ENCODE peak calls at places on chromosomes 11 and 22, in seven cellular contexts. I is Panc1; J is RWPE2; O is upper lobe of left lung; W is A549; H is CD4-positive, alpha-beta T cell; A is CD8-positive, alpha-beta T cell. T is an unnamed sample.

GRCh38 chr22:32590556-32590955 is 115.9 kb downstream of the FBXO7 start:
- ATAC-seq in I (no peak), J (no peak), O (no peak), W (no peak), H (no peak), A (no peak), T (no peak)

GRCh38 chr22:38125731-38126344 is 15.4 kb upstream of the BAIAP2L2 start:
- ATAC-seq in I (no peak), J (no peak), O (no peak), W (no peak), H (no peak), A (no peak), T (no peak)

GRCh38 chr11:96134622-96135021 is 208.4 kb downstream of the MAML2 start:
- ATAC-seq in I (no peak), J (peak; percentile 35), O (peak; percentile 89), W (no peak), H (peak; percentile 63), A (peak; percentile 17), T (no peak)

GRCh38 chr11:64581057-64581523 is 9.9 kb upstream of the SLC22A12 start:
- ATAC-seq in I (no peak), J (no peak), O (no peak), W (no peak), H (no peak), A (no peak), T (no peak)

GRCh38 chr11:111639226-111639925 is 37.1 kb downstream of the SIK2 start:
- ATAC-seq in I (no peak), J (no peak), O (no peak), W (no peak), H (no peak), A (no peak), T (no peak)

GRCh38 chr11:2203440-2204259 is 32.0 kb upstream of the TH start:
- ATAC-seq in I (no peak), J (no peak), O (no peak), W (no peak), H (no peak), A (no peak), T (no peak)

GRCh38 chr11:59088164-59088563 is 2.1 kb downstream of the GLYATL1B start:
- ATAC-seq in I (no peak), J (no peak), O (no peak), W (no peak), H (no peak), A (no peak), T (no peak)

GRCh38 chr11:108818971-108819370 is 154.1 kb downstream of the DDX10 start:
- ATAC-seq in I (no peak), J (no peak), O (no peak), W (no peak), H (no peak), A (no peak), T (no peak)

GRCh38 chr22:38655532-38656255 is 498 bp downstream of the FAM227A start:
- ATAC-seq in I (peak; percentile 49), J (peak; percentile 25), O (no peak), W (no peak), H (no peak), A (no peak), T (peak; percentile 6)

GRCh38 chr11:15605094-15605493 is 490.4 kb downstream of the INSC start:
- ATAC-seq in I (no peak), J (no peak), O (no peak), W (no peak), H (no peak), A (no peak), T (no peak)
- TF ChIP-seq CTCF in I (no peak), J (no peak), O (no peak), W (no peak), H (no peak), A (no peak), T (no peak)

DNA sequence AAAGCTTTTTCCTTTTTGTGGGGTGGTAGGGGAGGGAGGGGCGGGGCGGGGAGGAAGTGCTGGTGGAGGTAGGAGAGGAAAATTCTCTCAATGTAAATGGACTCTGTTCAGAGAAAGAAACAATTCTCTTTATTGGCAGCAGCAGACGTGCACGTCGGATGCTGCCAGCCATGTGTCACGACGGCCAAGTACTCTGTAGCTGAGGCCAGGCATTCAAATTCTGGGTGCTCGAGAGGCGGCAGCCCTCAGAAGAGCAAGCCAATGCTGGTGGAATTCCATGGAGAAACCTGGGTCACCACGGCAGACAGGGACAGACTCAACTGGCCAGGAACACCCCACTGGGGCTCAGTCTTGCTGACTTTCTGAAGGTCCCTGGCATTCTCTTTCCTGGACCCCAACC is 90.8 kb downstream of the ABTB2 start:
- ATAC-seq in I (no peak), J (no peak), O (peak; percentile 35), W (no peak), H (no peak), A (no peak), T (no peak)
- H3K27ac ChIP-seq in I (peak overlapping the region; percentile 81), J (peak overlapping the region; percentile 29), O (no peak overlapping the region), W (peak overlapping the region; percentile 77), H (no peak overlapping the region), A (no peak overlapping the region), T (peak overlapping the region; percentile 62)

GRCh38 chr11:34242037-34242625 is 115.7 kb downstream of the ABTB2 start:
- ATAC-seq in I (peak; percentile 11), J (peak; percentile 44), O (peak; percentile 84), W (peak; percentile 37), H (no peak), A (no peak), T (no peak)

GRCh38 chr11:34240150-34240494 is 117.7 kb downstream of the ABTB2 start:
- ATAC-seq in I (no peak), J (no peak), O (no peak), W (no peak), H (no peak), A (no peak), T (no peak)

GRCh38 chr11:34243620-34244493 is 114.0 kb downstream of the ABTB2 start:
- ATAC-seq in I (peak; percentile 93), J (peak; percentile 97), O (peak; percentile 84), W (peak; percentile 93), H (no peak), A (no peak), T (no peak)

GRCh38 chr11:34249439-34250073 is 108.3 kb downstream of the ABTB2 start:
- ATAC-seq in I (no peak), J (no peak), O (no peak), W (no peak), H (no peak), A (no peak), T (no peak)

GRCh38 chr11:34245043-34245442 is 112.8 kb downstream of the ABTB2 start:
- ATAC-seq in I (no peak), J (no peak), O (no peak), W (no peak), H (no peak), A (no peak), T (no peak)
- TF ChIP-seq CTCF in I (no peak), J (no peak), O (no peak), W (no peak), H (no peak), A (no peak), T (no peak)

DNA sequence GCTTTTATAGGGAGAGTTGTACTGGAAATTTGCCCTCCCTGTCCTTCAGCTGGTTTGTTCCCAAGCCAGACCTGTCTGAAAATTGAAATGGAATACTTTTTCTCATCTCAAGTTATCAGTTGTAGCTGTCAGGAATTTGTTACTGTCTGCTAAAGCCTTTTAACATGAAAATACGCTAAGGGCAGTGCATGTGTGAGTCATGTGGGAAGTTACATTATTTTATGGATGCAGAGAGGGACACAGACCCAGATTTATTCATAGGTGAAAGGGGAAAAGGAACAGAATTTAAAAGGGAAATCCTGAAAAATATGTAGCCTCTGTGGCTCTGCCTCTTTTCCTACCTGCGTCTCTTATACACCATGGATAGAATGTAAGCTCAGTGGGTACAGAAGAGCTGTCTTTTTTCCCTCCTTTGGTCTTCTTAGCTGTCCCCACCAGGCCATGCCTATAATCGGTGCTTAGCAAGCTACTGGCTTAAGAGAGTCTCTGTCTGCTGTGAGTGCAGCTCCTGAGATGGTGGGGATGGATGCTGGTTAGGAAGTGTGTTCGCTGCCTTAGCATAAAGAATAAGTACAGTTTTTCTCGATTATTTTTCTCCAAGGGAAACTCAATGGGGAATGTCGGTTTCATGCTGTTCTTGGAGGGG is 166.8 kb downstream of the TEAD1 start:
- ATAC-seq in I (peak; percentile 68), J (peak; percentile 70), O (no peak), W (peak; percentile 53), H (no peak), A (no peak), T (no peak)
- H3K27ac ChIP-seq in I (peak overlapping the region; percentile 75), J (peak overlapping the region; percentile 82), O (peak overlapping the region; percentile 5), W (peak overlapping the region; percentile 35), H (no peak overlapping the region), A (no peak overlapping the region), T (no peak overlapping the region)

DNA sequence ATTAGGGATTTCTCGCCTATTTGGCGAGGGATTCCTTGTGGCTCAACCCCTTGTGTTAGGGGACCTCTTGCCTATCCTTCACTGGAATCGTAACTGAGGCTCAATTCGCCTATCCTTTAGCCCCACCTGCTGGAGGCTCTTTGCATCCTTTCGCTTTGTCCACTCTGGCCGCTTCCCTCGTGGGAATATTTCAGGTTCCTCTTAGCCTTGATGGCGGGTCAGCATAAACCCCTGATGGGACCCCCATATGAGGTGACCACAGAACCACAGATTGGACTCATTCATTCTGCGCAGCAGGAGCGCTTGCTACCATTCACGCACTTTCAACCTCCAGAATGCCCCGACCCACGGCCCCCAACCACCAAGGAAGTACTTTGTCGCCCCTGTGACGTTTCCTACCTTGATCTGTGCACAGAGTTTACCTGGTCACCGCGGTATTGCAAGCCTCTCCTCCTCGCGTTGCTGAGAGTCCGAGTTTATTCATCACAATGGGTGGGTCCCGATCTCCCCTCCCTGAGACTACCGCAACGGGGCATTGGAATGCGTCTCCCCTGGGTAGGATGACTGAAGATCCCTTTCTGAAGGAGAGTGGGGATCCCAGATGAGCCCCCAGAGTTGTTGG is at the start of gene OR52N2:
- ATAC-seq in I (peak; percentile 98), J (peak; percentile 88), O (peak; percentile 97), W (peak; percentile 98), H (peak; percentile 78), A (peak; percentile 87), T (peak; percentile 79)
- TF ChIP-seq CTCF in I (peak; percentile 94), J (peak; percentile 78), O (peak; percentile 88), W (peak; percentile 88), H (peak; percentile 86), A (peak; percentile 82), T (peak; percentile 70)

T was measured in gastroesophageal sphincter.